ENCODE peak calls at places on chromosome 2, in seven cellular contexts. A, N, D, B, J, M and I are unnamed samples.

GRCh38 chr2:140761807-140762206 is 1369.0 kb downstream of the LRP1B start:
- DNase-seq in N (no peak), A (no peak), J (no peak), B (no peak), M (no peak), D (no peak), I (no peak)

GRCh38 chr2:40935349-40935748 is 483.5 kb upstream of the SLC8A1 start:
- DNase-seq in N (peak; percentile 18), M (peak; percentile 34), A (peak; percentile 35), D (no peak), J (no peak), B (no peak), I (no peak)

GRCh38 chr2:28048341-28048740 is 157.8 kb downstream of the BABAM2 start:
- DNase-seq in A (no peak), N (no peak), B (no peak), M (no peak), D (no peak), J (no peak), I (no peak)

GRCh38 chr2:233838251-233838650 is 16.1 kb downstream of the HJURP start:
- DNase-seq in J (no peak), A (no peak), D (no peak), M (no peak), B (no peak), N (no peak), I (no peak)

GRCh38 chr2:10377052-10377746 is 70.9 kb downstream of the ODC1 start:
- DNase-seq in D (no peak), J (no peak), A (no peak), N (no peak), M (no peak), B (no peak), I (no peak)

GRCh38 chr2:20562540-20563225 is 88.2 kb downstream of the HS1BP3 start:
- DNase-seq in B (no peak), M (peak; percentile 74), J (no peak), D (no peak), N (no peak), A (peak; percentile 83), I (no peak)

GRCh38 chr2:86048888-86049287 is 56.8 kb downstream of the POLR1A start:
- DNase-seq in M (no peak), N (no peak), J (no peak), B (no peak), A (no peak), D (no peak), I (no peak)

GRCh38 chr2:127651987-127652550 is 6.1 kb downstream of the GPR17 start:
- DNase-seq in B (no peak), M (no peak), A (no peak), D (no peak), J (peak; percentile 89), N (no peak), I (no peak)

GRCh38 chr2:219386532-219387280 is 1.0 kb downstream of the DNPEP start:
- DNase-seq in J (no peak), N (no peak), D (no peak), A (no peak), M (no peak), B (no peak), I (no peak)

GRCh38 chr2:231904161-231904611 is 22.0 kb downstream of the NPPC start:
- DNase-seq in M (no peak), J (no peak), N (no peak), A (no peak), D (no peak), B (no peak), I (no peak)

GRCh38 chr2:86661333-86661732 is 37.7 kb upstream of the RNF103 start:
- DNase-seq in D (no peak), J (no peak), A (peak; percentile 44), N (no peak), M (peak; percentile 15), B (no peak), I (no peak)

GRCh38 chr2:64007924-64008323 is 11.3 kb downstream of the VPS54 start:
- DNase-seq in M (no peak), N (no peak), D (no peak), B (no peak), J (no peak), A (no peak), I (no peak)

GRCh38 chr2:159073256-159073655 is 104.8 kb downstream of the TANC1 start:
- DNase-seq in A (no peak), J (no peak), M (no peak), N (no peak), B (no peak), D (no peak), I (no peak)

GRCh38 chr2:148720501-148720998 is 76.0 kb downstream of the EPC2 start:
- DNase-seq in B (peak; percentile 27), J (no peak), N (no peak), D (no peak), M (no peak), A (no peak), I (no peak)

GRCh38 chr2:225582355-225583116 is 183.0 kb downstream of the NYAP2 start:
- DNase-seq in A (no peak), M (no peak), N (no peak), J (no peak), B (no peak), D (no peak), I (no peak)
- H3K27ac ChIP-seq in A (no peak overlapping the region), M (no peak overlapping the region), N (no peak overlapping the region), J (no peak overlapping the region), B (no peak overlapping the region), D (no peak overlapping the region), I (no peak overlapping the region)

DNA sequence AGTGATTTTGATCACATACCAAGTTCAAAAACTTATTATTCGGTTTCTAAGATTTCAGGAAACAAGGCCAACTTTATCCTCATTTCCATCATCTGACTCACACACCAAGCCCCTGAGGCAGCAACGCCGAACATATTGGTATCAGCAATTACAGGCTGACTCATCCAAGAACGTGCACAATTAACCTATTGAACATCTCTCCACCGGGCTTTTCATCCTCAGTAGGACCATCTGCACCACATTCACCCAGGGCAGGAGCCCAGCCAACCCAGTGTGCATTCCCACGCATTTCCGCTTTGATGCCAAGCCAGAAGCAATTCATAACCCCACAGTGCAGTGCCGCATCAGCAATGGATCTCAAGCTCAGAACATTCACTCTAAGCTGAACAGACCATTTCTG is 52.9 kb downstream of the SCG2 start:
- DNase-seq in M (no peak), J (no peak), B (no peak), D (peak; percentile 96), N (no peak), A (peak; percentile 24), I (peak; percentile 78)
- H3K27ac ChIP-seq in M (no peak overlapping the region), J (no peak overlapping the region), B (no peak overlapping the region), D (peak overlapping the region; percentile 77), N (no peak overlapping the region), A (no peak overlapping the region), I (peak overlapping the region; percentile 43)

GRCh38 chr2:69789129-69789528 is 40.3 kb upstream of the GMCL1 start:
- DNase-seq in M (no peak), N (no peak), D (no peak), A (peak; percentile 98), J (peak; percentile 66), B (no peak), I (peak; percentile 62)

GRCh38 chr2:69791045-69791444 is 38.4 kb upstream of the GMCL1 start:
- DNase-seq in B (no peak), M (no peak), J (no peak), A (no peak), D (no peak), N (no peak), I (no peak)

GRCh38 chr2:69790601-69790959 is 38.9 kb upstream of the GMCL1 start:
- DNase-seq in D (no peak), B (no peak), J (no peak), N (no peak), A (no peak), M (no peak), I (no peak)

GRCh38 chr2:69786105-69786504 is 43.4 kb upstream of the GMCL1 start:
- DNase-seq in M (no peak), B (no peak), J (no peak), D (no peak), A (no peak), N (no peak), I (no peak)

GRCh38 chr2:69789762-69790600 is 39.5 kb upstream of the GMCL1 start:
- DNase-seq in D (no peak), J (no peak), M (no peak), B (no peak), A (peak; percentile 53), N (no peak), I (no peak)
- H3K27ac ChIP-seq in D (no peak overlapping the region), J (peak overlapping the region; percentile 73), M (no peak overlapping the region), B (peak overlapping the region; percentile 74), A (peak overlapping the region; percentile 7), N (no peak overlapping the region), I (peak overlapping the region; percentile 61)

GRCh38 chr2:192145496-192145895 is 49.2 kb downstream of the TMEFF2 start:
- DNase-seq in D (no peak), M (no peak), N (no peak), A (no peak), J (no peak), B (no peak), I (no peak)

GRCh38 chr2:192146069-192147006 is 48.4 kb downstream of the TMEFF2 start:
- DNase-seq in A (peak; percentile 26), D (peak; percentile 55), M (no peak), N (no peak), B (no peak), J (no peak), I (no peak)

GRCh38 chr2:192148620-192149321 is 46.0 kb downstream of the TMEFF2 start:
- DNase-seq in B (no peak), N (no peak), M (no peak), J (no peak), D (no peak), A (peak; percentile 8), I (no peak)

GRCh38 chr2:192150166-192150565 is 44.6 kb downstream of the TMEFF2 start:
- DNase-seq in D (no peak), A (no peak), N (no peak), J (no peak), B (no peak), M (no peak), I (no peak)

DNA sequence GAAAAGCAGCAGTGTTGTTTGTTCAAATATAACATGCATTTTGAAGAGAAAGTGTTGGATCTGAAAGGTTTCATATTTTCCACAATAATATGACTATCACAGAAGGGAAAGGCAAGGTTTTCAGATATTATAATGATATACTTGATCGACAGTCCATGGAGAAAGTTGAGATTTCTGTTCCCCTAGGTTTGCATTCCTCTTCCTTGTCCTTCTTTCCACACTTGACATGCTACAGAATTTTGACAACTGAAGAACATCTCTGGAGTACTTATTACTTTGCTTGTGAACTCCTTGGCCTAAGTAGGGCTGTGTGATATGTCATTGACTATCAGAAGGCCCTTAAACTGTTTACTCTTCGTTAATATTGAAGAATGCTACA is 46.5 kb downstream of the TMEFF2 start:
- DNase-seq in N (no peak), D (no peak), J (no peak), B (no peak), A (no peak), M (no peak), I (no peak)
- H3K27ac ChIP-seq in N (no peak overlapping the region), D (no peak overlapping the region), J (no peak overlapping the region), B (peak overlapping the region; percentile 45), A (no peak overlapping the region), M (no peak overlapping the region), I (no peak overlapping the region)

GRCh38 chr2:216985658-216986141 is 125.8 kb upstream of the TNP1 start:
- DNase-seq in D (no peak), N (peak; percentile 2), M (peak; percentile 73), J (no peak), A (peak; percentile 38), B (no peak), I (no peak)
- H3K27ac ChIP-seq in D (no peak overlapping the region), N (no peak overlapping the region), M (no peak overlapping the region), J (no peak overlapping the region), A (no peak overlapping the region), B (no peak overlapping the region), I (no peak overlapping the region)